ENCODE peak calls at places on chromosomes 7 and 10, in six cellular contexts. C is GM23248, L is fibroblast of lung, S is RWPE1, Y is substantia nigra, Q is ovary. Z is an unnamed sample.

GRCh38 chr10:33477291-33478088 is 143.0 kb upstream of the NRP1 start:
- DNase-seq in C (no peak), L (no peak), S (no peak), Y (no peak), Q (no peak), Z (no peak)

GRCh38 chr10:36053271-36053670 is 411.2 kb upstream of the FZD8 start:
- DNase-seq in C (no peak), L (no peak), S (no peak), Y (no peak), Q (no peak), Z (no peak)

GRCh38 chr10:5519054-5519453 is 5.7 kb upstream of the CALML3 start:
- DNase-seq in C (no peak), L (no peak), S (no peak), Y (no peak), Q (no peak), Z (no peak)

GRCh38 chr7:97025130-97025499 is 484 bp upstream of the DLX5 start:
- DNase-seq in C (no peak), L (no peak), S (no peak), Y (no peak), Q (no peak), Z (no peak)

GRCh38 chr10:128095023-128095752 is 31.0 kb downstream of the MKI67 start:
- DNase-seq in C (no peak), L (no peak), S (peak; percentile 55), Y (no peak), Q (no peak), Z (no peak)

GRCh38 chr7:147197006-147197405 is 1080.4 kb downstream of the CNTNAP2 start:
- DNase-seq in C (peak; percentile 2), L (no peak), S (no peak), Y (no peak), Q (no peak), Z (no peak)

GRCh38 chr10:112490543-112490942 is 43.5 kb downstream of the VTI1A start:
- DNase-seq in C (peak; percentile 12), L (no peak), S (no peak), Y (no peak), Q (no peak), Z (no peak)

GRCh38 chr7:150970424-150970823 is 7.7 kb downstream of the KCNH2 start:
- DNase-seq in C (no peak), L (no peak), S (no peak), Y (no peak), Q (no peak), Z (no peak)

GRCh38 chr10:121324678-121325213 is 273.5 kb downstream of the FGFR2 start:
- DNase-seq in C (no peak), L (no peak), S (peak; percentile 59), Y (no peak), Q (no peak), Z (no peak)

GRCh38 chr7:139767561-139767982 is 10.2 kb downstream of the HIPK2 start:
- DNase-seq in C (no peak), L (no peak), S (no peak), Y (no peak), Q (no peak), Z (no peak)

GRCh38 chr10:31362023-31362641 is 43.1 kb downstream of the ZEB1 start:
- DNase-seq in C (no peak), L (no peak), S (no peak), Y (no peak), Q (no peak), Z (no peak)

GRCh38 chr10:60032723-60033122 is 126.4 kb upstream of the CCDC6 start:
- DNase-seq in C (peak; percentile 47), L (peak; percentile 37), S (peak; percentile 66), Y (no peak), Q (no peak), Z (no peak)

GRCh38 chr10:101840102-101840684 is 3.4 kb downstream of the KCNIP2 start:
- DNase-seq in C (peak; percentile 28), L (no peak), S (no peak), Y (no peak), Q (peak; percentile 36), Z (no peak)

GRCh38 chr10:19958787-19959186 is 142.6 kb downstream of the PLXDC2 start:
- DNase-seq in C (no peak), L (no peak), S (no peak), Y (no peak), Q (no peak), Z (no peak)

GRCh38 chr10:114258274-114258840 is 19.3 kb downstream of the VWA2 start:
- DNase-seq in C (no peak), L (no peak), S (no peak), Y (no peak), Q (no peak), Z (no peak)

GRCh38 chr10:5449823-5450222 is 37.5 kb downstream of the NET1 start:
- DNase-seq in C (peak; percentile 93), L (peak; percentile 89), S (peak; percentile 55), Y (no peak), Q (no peak), Z (no peak)

GRCh38 chr10:33260403-33261239 is 73.8 kb downstream of the NRP1 start:
- DNase-seq in C (no peak), L (peak; percentile 61), S (no peak), Y (no peak), Q (no peak), Z (no peak)

GRCh38 chr7:155559519-155560108 is 13.3 kb upstream of the CNPY1 start:
- DNase-seq in C (no peak), L (no peak), S (no peak), Y (no peak), Q (no peak), Z (no peak)

GRCh38 chr10:88234332-88234731 is 348.8 kb downstream of the RNLS start:
- DNase-seq in C (no peak), L (no peak), S (no peak), Y (peak; percentile 11), Q (no peak), Z (no peak)

GRCh38 chr10:34135515-34135914 is 679.6 kb downstream of the PARD3 start:
- DNase-seq in C (no peak), L (no peak), S (no peak), Y (no peak), Q (no peak), Z (no peak)

GRCh38 chr7:20491286-20491685 is 124.2 kb upstream of the ABCB5 start:
- DNase-seq in C (no peak), L (no peak), S (no peak), Y (no peak), Q (no peak), Z (no peak)

GRCh38 chr7:5422324-5423271 is 1.0 kb downstream of the TNRC18 start:
- DNase-seq in C (peak; percentile 81), L (peak; percentile 30), S (no peak), Y (no peak), Q (peak; percentile 64), Z (no peak)

GRCh38 chr7:140771826-140772225 is 75.3 kb downstream of the NDUFB2 start:
- DNase-seq in C (no peak), L (peak; percentile 4), S (no peak), Y (no peak), Q (no peak), Z (no peak)

GRCh38 chr10:29859521-29860130 is 199.8 kb downstream of the JCAD start:
- DNase-seq in C (peak; percentile 83), L (peak; percentile 87), S (no peak), Y (no peak), Q (no peak), Z (no peak)

GRCh38 chr7:24882989-24883631 is 96.9 kb downstream of the OSBPL3 start:
- DNase-seq in C (peak; percentile 95), L (peak; percentile 85), S (peak; percentile 48), Y (no peak), Q (no peak), Z (no peak)

GRCh38 chr7:93992423-93993110 is 11.6 kb downstream of the BET1 start:
- DNase-seq in C (no peak), L (no peak), S (no peak), Y (no peak), Q (no peak), Z (no peak)

GRCh38 chr10:35585356-35585755 is 19.8 kb upstream of the GJD4 start:
- DNase-seq in C (no peak), L (no peak), S (no peak), Y (no peak), Q (no peak), Z (no peak)

GRCh38 chr7:13540429-13540828 is 449.0 kb downstream of the ETV1 start:
- DNase-seq in C (peak; percentile 43), L (peak; percentile 82), S (no peak), Y (no peak), Q (no peak), Z (no peak)

GRCh38 chr10:101694056-101694673 is 805 bp downstream of the FBXW4 start:
- DNase-seq in C (peak; percentile 77), L (peak; percentile 57), S (peak; percentile 60), Y (peak; percentile 60), Q (peak; percentile 78), Z (peak; percentile 58)

GRCh38 chr7:92684274-92684673 is 94.1 kb upstream of the FAM133B start:
- DNase-seq in C (no peak), L (no peak), S (no peak), Y (no peak), Q (no peak), Z (no peak)
- H3K27ac ChIP-seq in C (no peak overlapping the region), L (no peak overlapping the region), S (no peak overlapping the region), Y (no peak overlapping the region), Q (no peak overlapping the region), Z (no peak overlapping the region)

DNA sequence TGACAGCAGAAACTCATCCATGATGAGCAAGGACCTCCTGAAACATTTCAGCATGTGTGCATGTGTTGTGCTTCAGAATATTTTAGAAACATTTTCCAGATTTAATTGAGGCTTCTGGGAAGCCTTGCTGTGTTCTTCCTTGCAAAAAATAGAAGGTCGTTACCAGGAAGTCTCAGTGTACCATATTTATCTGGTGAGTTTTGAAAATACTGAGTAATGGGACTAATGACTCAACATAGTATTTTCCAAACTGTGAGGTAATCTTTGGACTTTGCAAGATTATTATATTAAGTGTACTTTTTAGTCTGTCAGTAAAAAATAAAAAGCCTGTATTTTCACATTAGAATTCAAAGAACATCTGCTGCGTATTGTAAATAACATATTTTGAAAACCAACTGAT is 739.7 kb upstream of the GALNT17 start:
- DNase-seq in C (peak; percentile 72), L (peak; percentile 72), S (no peak), Y (no peak), Q (no peak), Z (no peak)
- H3K27ac ChIP-seq in C (peak overlapping the region; percentile 64), L (no peak overlapping the region), S (no peak overlapping the region), Y (no peak overlapping the region), Q (no peak overlapping the region), Z (no peak overlapping the region)

GRCh38 chr7:74466196-74466813 is 12.6 kb downstream of the GTF2IRD1 start:
- DNase-seq in C (no peak), L (no peak), S (no peak), Y (peak; percentile 15), Q (no peak), Z (no peak)

GRCh38 chr7:74461970-74462706 is 8.4 kb downstream of the GTF2IRD1 start:
- DNase-seq in C (no peak), L (no peak), S (no peak), Y (no peak), Q (no peak), Z (no peak)

GRCh38 chr7:74462707-74463100 is 9.0 kb downstream of the GTF2IRD1 start:
- DNase-seq in C (no peak), L (no peak), S (no peak), Y (no peak), Q (no peak), Z (no peak)

GRCh38 chr7:74467876-74468275 is 14.2 kb downstream of the GTF2IRD1 start:
- DNase-seq in C (no peak), L (no peak), S (no peak), Y (no peak), Q (no peak), Z (no peak)

GRCh38 chr7:74464931-74465906 is 11.5 kb downstream of the GTF2IRD1 start:
- DNase-seq in C (no peak), L (no peak), S (no peak), Y (no peak), Q (no peak), Z (no peak)
- H3K27ac ChIP-seq in C (no peak overlapping the region), L (no peak overlapping the region), S (peak overlapping the region; percentile 95), Y (peak overlapping the region; percentile 77), Q (no peak overlapping the region), Z (no peak overlapping the region)

GRCh38 chr10:130010653-130011052 is 46.6 kb upstream of the EBF3 start:
- DNase-seq in C (no peak), L (no peak), S (no peak), Y (no peak), Q (no peak), Z (no peak)
- H3K27ac ChIP-seq in C (no peak overlapping the region), L (no peak overlapping the region), S (no peak overlapping the region), Y (no peak overlapping the region), Q (no peak overlapping the region), Z (no peak overlapping the region)